ENCODE peak calls at places on chromosomes 16 and 17, in five cellular contexts. X is SJSA1, S is heart left ventricle, B is tibial artery, C is Peyer's patch. D is an unnamed sample. For H3K4me1 and H3K27me3, the result is how much of the 10 kb centered on the place peaks cover.

GRCh38 chr16:55711959-55712876 is 56.4 kb downstream of the SLC6A2 start:
- DNase-seq in S (peak), B (peak), X (peak), C (peak), D (no peak)

GRCh38 chr16:85124636-85125346 is 12.5 kb upstream of the CIBAR2 start:
- DNase-seq in S (no peak), X (no peak), B (no peak), C (no peak), D (peak)

GRCh38 chr17:82932146-82933005 is 92.6 kb upstream of the ZNF750 start:
- DNase-seq in C (peak), X (no peak), B (peak), S (no peak), D (peak)

GRCh38 chr17:21376835-21377690 is 906 bp downstream of the KCNJ12 start:
- DNase-seq in S (no peak), B (no peak), X (no peak), C (no peak), D (peak)

GRCh38 chr16:65070831-65071230 is 51.0 kb downstream of the CDH11 start:
- DNase-seq in S (peak), X (peak), C (peak), B (peak), D (peak)

GRCh38 chr16:74575805-74576643 is 30.9 kb downstream of the GLG1 start:
- DNase-seq in C (no peak), S (no peak), B (no peak), X (no peak), D (peak)

GRCh38 chr16:20352615-20353014 is at the start of gene UMOD:
- DNase-seq in B (no peak), S (no peak), X (no peak), C (no peak), D (no peak)

GRCh38 chr16:78742501-78743283 is 643.2 kb downstream of the WWOX start:
- DNase-seq in C (peak), B (peak), X (peak), S (peak), D (no peak)

GRCh38 chr17:47676510-47676909 is 17.5 kb upstream of the TBKBP1 start:
- DNase-seq in S (no peak), B (no peak), X (no peak), C (no peak), D (peak)

GRCh38 chr17:41835800-41836549 is at the start of gene NT5C3B:
- DNase-seq in C (peak), B (peak), X (peak), S (peak), D (peak)

GRCh38 chr16:68244481-68244902 is 681 bp upstream of the PLA2G15 start:
- DNase-seq in S (no peak), C (no peak), X (no peak), B (no peak), D (peak)

GRCh38 chr16:48637039-48637438 is 27.1 kb upstream of the N4BP1 start:
- DNase-seq in C (no peak), S (no peak), X (peak), B (no peak), D (no peak)

GRCh38 chr16:3782566-3782965 is 65.2 kb upstream of the TRAP1 start:
- DNase-seq in X (no peak), S (no peak), C (no peak), B (no peak), D (no peak)

GRCh38 chr16:19517424-19518089 is 4.3 kb downstream of the GDE1 start:
- DNase-seq in C (no peak), S (no peak), B (no peak), X (peak), D (no peak)

GRCh38 chr17:65558683-65559311 is 2.7 kb downstream of the AXIN2 start:
- DNase-seq in S (no peak), X (no peak), B (no peak), C (no peak), D (peak)

GRCh38 chr17:38584350-38584925 is 21.3 kb downstream of the SRCIN1 start:
- DNase-seq in S (peak), C (peak), B (peak), X (no peak), D (peak)

GRCh38 chr17:81563861-81564586 is 11.9 kb upstream of the FAAP100 start:
- DNase-seq in S (peak), X (no peak), B (no peak), C (no peak), D (peak)

GRCh38 chr17:38444151-38444550 is 15.9 kb downstream of the ARHGAP23 start:
- DNase-seq in B (peak), C (peak), S (peak), X (peak), D (peak)

GRCh38 chr16:55349867-55350266 is 25.9 kb downstream of the IRX6 start:
- DNase-seq in X (no peak), C (no peak), B (no peak), S (no peak), D (no peak)

GRCh38 chr17:35590249-35590824 is 3.2 kb downstream of the AP2B1 start:
- DNase-seq in C (no peak), B (no peak), X (no peak), S (no peak), D (no peak)

GRCh38 chr17:82497483-82498405 is 21.8 kb upstream of the FOXK2 start:
- DNase-seq in S (peak), B (peak), C (peak), X (no peak), D (peak)

GRCh38 chr17:14756469-14756868 is 455.6 kb downstream of the HS3ST3B1 start:
- DNase-seq in B (no peak), X (no peak), C (no peak), S (no peak), D (no peak)

GRCh38 chr17:2808367-2809335 is 12.4 kb downstream of the RAP1GAP2 start:
- DNase-seq in S (peak), C (no peak), X (no peak), B (no peak), D (peak)

GRCh38 chr17:21689604-21690003 is 2.7 kb upstream of the KCNJ18 start:
- DNase-seq in B (peak), C (no peak), X (no peak), S (peak), D (peak)

GRCh38 chr16:2767891-2768290 is 9.2 kb downstream of the ELOB start:
- DNase-seq in X (no peak), B (no peak), C (no peak), S (no peak), D (peak)

GRCh38 chr16:84061236-84061830 is 18.7 kb upstream of the SLC38A8 start:
- DNase-seq in B (no peak), C (peak), S (no peak), X (no peak), D (peak)

GRCh38 chr16:87701066-87701425 is 64.7 kb downstream of the KLHDC4 start:
- DNase-seq in X (no peak), C (peak), B (no peak), S (no peak), D (peak)

GRCh38 chr16:12303649-12304048 is 327.1 kb downstream of the SNX29 start:
- DNase-seq in S (no peak), C (no peak), B (no peak), X (no peak), D (no peak)

GRCh38 chr17:489758-490329 is 137.2 kb upstream of the RPH3AL start:
- DNase-seq in C (peak), X (no peak), S (peak), B (no peak), D (peak)

GRCh38 chr17:77392376-77393273 is 251.9 kb downstream of the SEC14L1 start:
- DNase-seq in X (peak), C (peak), B (peak), S (peak), D (peak)

GRCh38 chr17:51035436-51035835 is 85.2 kb downstream of the SPAG9 start:
- DNase-seq in C (no peak), S (no peak), B (no peak), X (no peak), D (no peak)

GRCh38 chr17:72602517-72603345 is 481.9 kb downstream of the SOX9 start:
- DNase-seq in X (no peak), B (no peak), C (no peak), S (no peak), D (peak)

GRCh38 chr17:72604518-72604917 is 483.7 kb downstream of the SOX9 start:
- DNase-seq in S (no peak), C (no peak), X (no peak), B (no peak), D (no peak)

GRCh38 chr17:72600934-72601333 is 480.1 kb downstream of the SOX9 start:
- DNase-seq in X (peak), S (no peak), C (no peak), B (no peak), D (peak)

GRCh38 chr17:72605543-72605942 is 484.7 kb downstream of the SOX9 start:
- DNase-seq in B (no peak), S (no peak), X (no peak), C (no peak), D (no peak)

DNA sequence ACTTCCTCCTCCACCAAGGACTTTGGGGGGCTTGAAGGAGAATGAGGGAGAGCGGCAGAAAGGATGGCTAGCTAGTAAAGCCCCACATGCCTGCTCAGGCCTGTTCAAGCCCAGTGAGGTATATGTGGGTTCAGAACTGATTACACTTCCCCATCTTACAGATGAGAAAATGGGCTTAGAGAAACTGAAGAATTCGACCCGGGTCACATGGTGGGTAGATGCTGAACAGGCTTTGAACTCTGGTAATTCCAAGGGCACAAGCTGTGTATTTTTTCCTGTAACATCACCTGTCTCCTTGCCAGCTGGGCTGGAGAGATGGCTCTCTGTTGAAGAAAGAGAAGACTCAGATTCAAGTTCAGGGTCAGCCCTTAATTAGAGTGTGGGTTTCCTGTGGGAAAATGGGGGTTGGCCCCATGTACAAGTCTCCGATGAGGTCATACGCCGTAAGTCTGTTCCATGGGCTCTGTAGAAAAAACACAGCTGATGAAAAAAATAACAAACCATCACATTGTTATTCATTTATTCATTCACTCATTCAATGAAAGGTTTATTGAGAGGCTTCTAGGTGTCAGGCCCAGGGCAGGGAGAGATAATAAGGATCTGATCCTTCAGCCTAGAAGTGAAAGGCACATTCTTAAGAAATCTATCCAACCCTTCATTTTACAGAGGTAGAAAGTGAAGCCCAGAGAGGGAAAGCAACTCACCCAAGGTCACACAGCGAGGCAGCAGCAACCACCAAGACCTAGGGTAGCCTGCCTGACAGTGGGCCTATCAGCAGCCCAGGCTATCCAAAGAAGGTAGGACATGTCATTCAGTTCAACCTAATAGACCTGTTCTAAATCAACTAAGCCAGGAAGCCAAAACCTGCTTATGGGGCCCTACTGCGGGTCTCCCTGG is 482.8 kb downstream of the SOX9 start:
- DNase-seq in X (no peak), S (no peak), B (no peak), C (no peak), D (no peak)
- H3K27ac ChIP-seq in X (peak), S (no peak), B (no peak), C (no peak), D (peak)

DNA sequence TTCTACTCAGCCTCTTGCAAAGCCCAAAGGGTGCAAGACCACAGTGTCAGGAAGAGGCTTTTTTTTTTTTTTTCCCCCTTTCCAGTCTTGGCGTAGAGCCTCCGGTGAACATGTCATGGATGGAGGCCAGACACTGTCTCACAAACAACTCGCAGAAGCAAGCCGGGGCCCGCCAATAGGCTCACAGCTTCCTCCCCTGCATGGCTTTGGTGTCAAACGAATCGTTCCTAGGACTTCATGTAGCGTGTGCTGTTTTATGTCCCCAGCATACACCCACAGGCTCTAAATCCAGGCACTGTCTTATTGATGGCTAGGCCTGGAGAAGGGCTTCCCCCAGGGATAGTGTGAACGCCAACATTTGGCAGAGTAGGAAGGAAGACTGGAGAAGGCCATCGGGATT is 457.7 kb upstream of the MAF start:
- DNase-seq in B (peak), S (peak), X (no peak), C (no peak), D (no peak)
- H3K4me1 ChIP-seq in B (under half), S (under half), X (under half), C (under half), D (under half)

GRCh38 chr17:74862108-74862901 is 2.6 kb upstream of the GRIN2C start:
- DNase-seq in B (peak), X (no peak), C (peak), S (peak), D (peak)
- H3K27me3 ChIP-seq in B (under half), X (under half), C (under half), S (under half), D (under half)

GRCh38 chr16:27240948-27241531 is 27.5 kb downstream of the NSMCE1 start:
- DNase-seq in S (no peak), X (no peak), B (peak), C (peak), D (peak)
- H3K27ac ChIP-seq in S (peak), X (no peak), B (peak), C (peak), D (peak)

GRCh38 chr16:86304868-86305267 is 205.5 kb upstream of the FOXF1 start:
- DNase-seq in X (no peak), S (no peak), B (no peak), C (no peak), D (no peak)

GRCh38 chr16:86306046-86306644 is 204.2 kb upstream of the FOXF1 start:
- DNase-seq in C (no peak), S (no peak), B (no peak), X (no peak), D (no peak)

GRCh38 chr16:86306811-86307517 is 203.4 kb upstream of the FOXF1 start:
- DNase-seq in C (no peak), B (no peak), S (no peak), X (no peak), D (no peak)

GRCh38 chr16:86303787-86304685 is 206.3 kb upstream of the FOXF1 start:
- DNase-seq in X (no peak), C (peak), S (no peak), B (no peak), D (no peak)

DNA sequence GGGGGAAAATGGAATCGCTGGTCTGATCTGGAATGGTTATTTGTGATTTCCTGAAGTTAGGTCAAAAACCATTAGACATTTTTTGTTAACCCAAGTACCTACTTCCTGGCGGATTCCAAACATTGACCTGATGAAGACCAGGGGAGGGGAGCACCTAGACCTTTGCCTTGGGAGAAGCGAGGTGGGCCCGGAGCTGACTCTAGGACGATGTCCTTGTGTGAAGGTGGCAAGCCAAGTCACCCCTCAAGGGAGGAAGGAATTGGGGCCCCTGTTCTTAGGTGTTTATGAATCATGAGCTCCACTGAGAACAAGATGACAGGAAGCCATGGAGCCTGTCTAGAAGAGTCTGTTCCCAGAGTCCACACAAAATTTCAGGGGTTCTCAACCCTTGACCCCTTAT is 204.9 kb upstream of the FOXF1 start:
- DNase-seq in X (no peak), C (no peak), B (no peak), S (no peak), D (no peak)
- H3K4me1 ChIP-seq in X (under half), C (under half), B (under half), S (under half), D (under half)

GRCh38 chr17:74637265-74637664 is 13.7 kb upstream of the CD300E start:
- DNase-seq in B (peak), C (no peak), S (no peak), X (no peak), D (no peak)

GRCh38 chr17:74637912-74638311 is 14.4 kb upstream of the CD300E start:
- DNase-seq in X (no peak), B (peak), S (no peak), C (no peak), D (no peak)

GRCh38 chr17:74632597-74632996 is 9.1 kb upstream of the CD300E start:
- DNase-seq in B (no peak), C (no peak), X (no peak), S (no peak), D (no peak)

GRCh38 chr17:74633261-74633783 is 9.8 kb upstream of the CD300E start:
- DNase-seq in C (no peak), X (no peak), B (no peak), S (no peak), D (no peak)

DNA sequence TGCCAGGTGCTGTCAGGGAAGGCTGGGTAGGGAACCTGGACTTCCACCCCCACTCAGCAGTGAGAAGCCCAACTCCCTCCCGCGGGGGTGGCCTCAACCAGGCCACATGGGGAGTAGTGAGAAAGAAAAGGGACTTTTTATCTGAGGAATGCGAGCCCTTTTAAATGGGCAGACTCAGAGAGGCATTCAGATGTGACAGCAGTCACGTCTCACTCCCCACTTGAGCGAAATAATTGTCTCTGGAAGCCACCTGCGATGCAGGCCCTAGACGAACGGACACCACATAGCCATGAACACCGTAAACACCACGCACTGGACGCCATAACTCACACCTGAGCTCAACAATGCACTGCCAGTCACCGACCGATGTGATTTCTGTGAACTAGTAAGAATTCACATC is 11.9 kb upstream of the CD300E start:
- DNase-seq in X (no peak), B (no peak), S (no peak), C (no peak), D (no peak)
- H3K27me3 ChIP-seq in X (half or more), B (under half), S (half or more), C (under half), D (under half)

DNA sequence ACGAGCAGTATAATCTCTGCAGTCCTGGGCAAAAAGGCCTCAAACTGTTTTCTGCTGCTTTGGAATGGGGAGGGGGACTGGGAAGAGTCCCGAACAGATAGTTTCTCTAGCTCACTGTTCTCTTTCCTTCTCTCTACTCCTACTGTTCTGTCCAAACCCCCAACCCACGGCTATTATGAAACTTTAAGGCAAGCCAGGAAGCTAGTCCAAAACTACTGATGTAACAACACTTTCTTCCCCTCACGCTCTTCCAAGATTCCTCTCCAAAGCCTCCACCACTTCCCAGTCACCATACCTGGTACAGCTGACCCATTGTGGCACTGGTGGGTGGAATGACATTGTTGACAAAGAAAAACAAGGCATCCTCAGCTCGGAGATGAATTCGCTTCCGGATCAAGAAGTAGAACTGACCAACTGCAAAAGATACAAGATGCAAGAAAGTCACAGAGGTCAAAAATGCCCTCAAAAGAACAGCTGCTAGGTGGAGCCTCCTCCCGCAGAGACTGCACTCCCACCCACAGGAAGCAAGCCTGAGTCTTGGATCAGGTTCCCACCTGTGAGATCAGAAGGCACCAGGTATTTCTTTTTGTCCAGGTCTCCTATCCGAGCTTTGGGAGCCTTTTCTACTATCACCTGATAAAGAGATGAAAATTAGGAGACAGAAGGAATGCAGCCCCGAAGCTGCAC is 1.1 kb downstream of the GABARAP start:
- DNase-seq in X (no peak), C (no peak), B (no peak), S (no peak), D (peak)
- H3K27ac ChIP-seq in X (no peak), C (peak), B (peak), S (peak), D (peak)